ENCODE peak calls at places on chromosomes 16 and 17, in five cellular contexts. E, V, Y, O and D are unnamed samples.

GRCh38 chr16:1678500-1679098 is 520 bp downstream of the JPT2 start:
- DNase-seq in E (peak; percentile 19), V (peak; percentile 45), Y (no peak), O (peak; percentile 47), D (peak; percentile 17)

GRCh38 chr16:30068750-30069574 is 3.4 kb downstream of the ALDOA start:
- DNase-seq in E (no peak), V (peak; percentile 55), Y (no peak), O (no peak), D (no peak)

GRCh38 chr17:7886227-7887037 is 2.2 kb upstream of the CHD3 start:
- DNase-seq in E (no peak), V (peak; percentile 20), Y (no peak), O (no peak), D (no peak)

GRCh38 chr17:41870627-41871026 is 5.4 kb upstream of the KLHL11 start:
- DNase-seq in E (no peak), V (peak; percentile 39), Y (no peak), O (no peak), D (no peak)

GRCh38 chr17:79986441-79987186 is 49.1 kb downstream of the TBC1D16 start:
- DNase-seq in E (no peak), V (no peak), Y (no peak), O (no peak), D (peak; percentile 76)

GRCh38 chr17:30299000-30299399 is 7.3 kb upstream of the BLMH start:
- DNase-seq in E (no peak), V (no peak), Y (no peak), O (no peak), D (no peak)

GRCh38 chr17:75639771-75640555 is 6.7 kb downstream of the SMIM5 start:
- DNase-seq in E (no peak), V (no peak), Y (no peak), O (no peak), D (no peak)

GRCh38 chr16:6946106-6946505 is 386.5 kb upstream of the RBFOX1 start:
- DNase-seq in E (no peak), V (no peak), Y (no peak), O (no peak), D (no peak)

GRCh38 chr17:27422601-27423000 is 33.6 kb upstream of the KSR1 start:
- DNase-seq in E (no peak), V (no peak), Y (no peak), O (no peak), D (no peak)

GRCh38 chr17:978110-979093 is 1.2 kb downstream of the NXN start:
- DNase-seq in E (no peak), V (no peak), Y (no peak), O (peak; percentile 13), D (peak; percentile 62)

GRCh38 chr16:27383511-27384243 is 18.3 kb upstream of the IL21R start:
- DNase-seq in E (no peak), V (no peak), Y (no peak), O (no peak), D (no peak)

GRCh38 chr17:40981115-40981514 is 3.0 kb downstream of the KRT40 start:
- DNase-seq in E (no peak), V (no peak), Y (no peak), O (no peak), D (no peak)

GRCh38 chr17:57607553-57608120 is 137.5 kb downstream of the CCDC182 start:
- DNase-seq in E (no peak), V (no peak), Y (no peak), O (no peak), D (no peak)

GRCh38 chr16:75289189-75289588 is 37.8 kb upstream of the BCAR1 start:
- DNase-seq in E (no peak), V (no peak), Y (peak; percentile 29), O (no peak), D (peak; percentile 99)

GRCh38 chr16:75911896-75912295 is 185.6 kb upstream of the CPHXL start:
- DNase-seq in E (no peak), V (no peak), Y (no peak), O (no peak), D (no peak)